ENCODE peak calls at places on chromosomes 2 and 18, in four cellular contexts. H is thoracic aorta, X is adrenal gland, M is choroid plexus epithelial cell. I is an unnamed sample.

GRCh38 chr2:47119001-47119400 is 36.1 kb downstream of the STPG4 start:
- DNase-seq in H (no peak), X (no peak), M (peak; percentile 42), I (peak; percentile 71)

GRCh38 chr2:101710690-101711318 is 13.3 kb downstream of the MAP4K4 start:
- DNase-seq in X (no peak), H (no peak), M (no peak), I (peak; percentile 16)

GRCh38 chr2:126050991-126051736 is 604.8 kb upstream of the GYPC start:
- DNase-seq in H (no peak), X (no peak), M (no peak), I (no peak)

GRCh38 chr18:21459706-21460286 is 140.7 kb downstream of the ESCO1 start:
- DNase-seq in X (no peak), M (no peak), H (no peak), I (no peak)

GRCh38 chr2:120850551-120850950 is 114.9 kb downstream of the GLI2 start:
- DNase-seq in M (no peak), X (no peak), H (no peak), I (no peak)

GRCh38 chr2:52933878-52934277 is 833.7 kb upstream of the CHAC2 start:
- DNase-seq in X (no peak), H (no peak), M (peak; percentile 28), I (no peak)

GRCh38 chr2:203104273-203104672 is 89.6 kb downstream of the NBEAL1 start:
- DNase-seq in H (no peak), M (no peak), X (no peak), I (no peak)

GRCh38 chr18:56489901-56490300 is 148.5 kb downstream of the TXNL1 start:
- DNase-seq in M (no peak), X (no peak), H (no peak), I (no peak)

GRCh38 chr2:102334471-102334870 is 21.1 kb upstream of the IL18R1 start:
- DNase-seq in M (no peak), X (no peak), H (no peak), I (no peak)

GRCh38 chr18:51921862-51922261 is 418.1 kb upstream of the DCC start:
- DNase-seq in X (no peak), H (no peak), M (no peak), I (no peak)

GRCh38 chr2:84527137-84528129 is 11.1 kb downstream of the DNAH6 start:
- DNase-seq in M (peak; percentile 8), X (no peak), H (no peak), I (no peak)

DNA sequence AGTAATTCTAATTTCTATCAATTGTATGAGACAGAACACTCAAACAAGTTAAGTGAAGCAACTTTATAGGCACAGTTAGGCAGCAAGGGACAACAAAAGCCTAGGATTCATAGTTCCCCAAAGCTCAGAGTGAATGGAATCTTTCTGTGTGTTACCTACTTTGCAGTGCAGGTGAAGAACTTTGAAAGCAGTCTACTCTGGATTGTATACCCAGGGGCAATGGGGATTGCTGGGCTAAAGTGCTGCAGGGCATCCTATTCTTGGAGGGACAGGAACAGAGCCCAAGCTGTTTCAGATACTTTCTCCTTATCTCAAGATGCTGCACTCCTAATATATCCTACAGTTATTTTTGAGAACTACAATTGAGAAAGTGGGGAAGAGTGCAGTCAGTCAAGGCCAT is 207.6 kb downstream of the PLCL1 start:
- DNase-seq in H (no peak), X (no peak), M (no peak), I (no peak)
- H3K4me3 ChIP-seq in H (no peak overlapping the region), X (no peak overlapping the region), M (no peak overlapping the region), I (no peak overlapping the region)

DNA sequence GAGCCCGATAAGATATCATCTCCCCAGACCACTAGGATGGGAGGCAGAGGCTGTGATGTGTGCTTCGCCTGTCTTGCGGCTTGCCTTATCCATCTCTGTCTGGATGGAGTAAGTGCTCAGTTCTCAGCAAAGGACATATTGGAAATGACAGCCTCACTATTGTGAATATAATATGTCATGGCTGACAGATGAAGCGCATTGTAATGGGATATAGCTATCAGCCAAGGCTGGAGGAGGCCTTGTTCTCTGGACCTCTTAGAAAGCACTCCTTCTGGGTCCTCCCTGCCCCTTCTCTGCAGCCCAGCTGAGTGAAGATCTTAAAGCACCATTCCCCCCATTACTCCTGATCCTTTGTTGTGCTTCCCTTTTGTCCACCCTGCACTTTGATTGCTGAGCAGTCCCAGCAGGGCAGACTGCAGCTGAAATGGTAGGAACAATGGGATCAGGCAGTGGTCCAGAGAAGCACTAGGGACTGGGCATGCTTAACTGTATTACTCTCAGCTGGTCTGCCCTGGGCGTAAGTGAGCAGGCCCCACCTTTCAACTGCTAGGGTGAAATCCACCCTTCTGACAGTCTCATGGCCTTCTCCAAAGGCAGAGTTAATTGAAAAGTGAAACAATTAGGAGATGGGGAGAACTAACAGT is 265.3 kb downstream of the SETBP1 start:
- DNase-seq in H (no peak), X (no peak), M (no peak), I (no peak)
- TF ChIP-seq CTCF in H (no peak), X (no peak), M (no peak), I (no peak)

GRCh38 chr18:79738041-79738461 is 58.4 kb downstream of the CTDP1 start:
- DNase-seq in H (no peak), M (no peak), X (no peak), I (no peak)
- H3K4me3 ChIP-seq in H (no peak overlapping the region), M (no peak overlapping the region), X (no peak overlapping the region), I (no peak overlapping the region)

DNA sequence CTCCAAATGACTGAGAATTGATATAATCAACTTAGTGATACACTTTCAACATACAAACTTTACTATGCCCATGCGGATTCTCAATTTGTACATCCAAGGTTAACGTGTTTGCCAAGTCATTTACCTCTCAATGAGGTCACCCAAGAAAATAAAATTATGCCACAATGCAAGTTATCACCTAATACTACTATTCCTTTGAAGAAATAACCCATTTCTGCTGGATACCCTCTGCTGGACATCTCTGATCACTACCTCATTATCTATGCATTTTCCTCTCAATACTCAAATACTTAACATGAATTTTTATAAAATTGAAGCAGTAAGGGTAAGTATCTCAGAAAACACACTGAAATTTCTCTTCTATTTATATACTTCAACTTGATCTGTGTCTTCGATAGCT is 12.7 kb downstream of the HNRNPLL start:
- DNase-seq in M (peak; percentile 38), X (no peak), H (no peak), I (no peak)
- TF ChIP-seq CTCF in M (peak; percentile 48), X (no peak), H (no peak), I (peak; percentile 40)

GRCh38 chr2:122238006-122238559 is 482.6 kb downstream of the TSN start:
- DNase-seq in H (no peak), X (no peak), M (no peak), I (no peak)
- H3K4me3 ChIP-seq in H (no peak overlapping the region), X (no peak overlapping the region), M (no peak overlapping the region), I (no peak overlapping the region)

GRCh38 chr2:45469314-45470099 is 141.6 kb downstream of the SRBD1 start:
- DNase-seq in M (peak; percentile 43), X (no peak), H (no peak), I (no peak)
- TF ChIP-seq CTCF in M (no peak), X (no peak), H (no peak), I (no peak)

DNA sequence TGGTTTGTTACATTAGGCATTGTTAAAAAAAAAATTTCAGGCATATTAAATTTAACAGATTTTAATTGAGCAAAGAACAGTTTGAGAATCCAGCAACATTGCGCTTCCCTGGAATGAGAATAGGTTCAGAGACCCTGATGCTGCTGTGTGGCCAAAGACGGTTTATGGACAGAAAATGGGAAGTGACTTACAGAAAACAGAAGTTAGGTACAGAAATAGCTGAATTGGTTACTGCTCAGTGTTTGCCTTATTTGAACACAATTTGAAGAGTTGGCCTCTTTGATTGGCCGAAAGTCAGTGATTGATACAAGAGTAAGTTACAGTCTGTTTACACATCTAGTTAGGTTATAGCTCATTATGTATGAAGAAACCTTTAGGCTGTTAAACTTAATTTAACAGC is 6.0 kb upstream of the NEDD4L start:
- DNase-seq in X (no peak), M (no peak), H (no peak), I (no peak)
- H3K4me3 ChIP-seq in X (no peak overlapping the region), M (no peak overlapping the region), H (no peak overlapping the region), I (no peak overlapping the region)

GRCh38 chr2:70467831-70468810 is 85.5 kb downstream of the TGFA start:
- DNase-seq in M (no peak), H (no peak), X (no peak), I (no peak)
- TF ChIP-seq CTCF in M (no peak), H (no peak), X (no peak), I (no peak)

GRCh38 chr18:2573408-2573807 is 2.1 kb downstream of the NDC80 start:
- DNase-seq in X (no peak), M (peak; percentile 10), H (no peak), I (no peak)
- H3K4me3 ChIP-seq in X (no peak overlapping the region), M (no peak overlapping the region), H (no peak overlapping the region), I (peak overlapping the region; percentile 89)

I was measured in AG10803.